ENCODE peak calls at places on chromosome 17, in four cellular contexts. C is GM12891, A is NB4, H is GM12878. D is an unnamed sample.

GRCh38 chr17:51857052-51857593 is 301.4 kb downstream of the CA10 start:
- DNase-seq in H (no peak), A (no peak), C (no peak), D (no peak)

GRCh38 chr17:56756536-56756935 is 77.2 kb downstream of the C17orf67 start:
- DNase-seq in C (no peak), H (no peak), A (peak), D (no peak)

GRCh38 chr17:58304735-58305486 is 23.7 kb downstream of the TSPOAP1 start:
- DNase-seq in H (no peak), C (peak), A (no peak), D (no peak)

GRCh38 chr17:41801374-41802062 is 10.2 kb downstream of the P3H4 start:
- DNase-seq in C (peak), H (no peak), A (peak), D (peak)

GRCh38 chr17:32912218-32912897 is 15.6 kb upstream of the TMEM98 start:
- DNase-seq in A (no peak), H (no peak), C (no peak), D (no peak)

GRCh38 chr17:34375598-34375997 is 12.6 kb upstream of the CCL1 start:
- DNase-seq in C (no peak), H (no peak), A (no peak), D (no peak)

GRCh38 chr17:45145035-45145389 is 3.3 kb upstream of the HEXIM1 start:
- DNase-seq in H (no peak), A (no peak), C (no peak), D (no peak)

GRCh38 chr17:8476741-8477140 is 41.1 kb downstream of the NDEL1 start:
- DNase-seq in A (no peak), C (no peak), H (no peak), D (no peak)

GRCh38 chr17:60526726-60527125 is 684 bp upstream of the APPBP2 start:
- DNase-seq in H (no peak), A (no peak), C (no peak), D (no peak)

GRCh38 chr17:69492410-69493071 is 78.0 kb downstream of the MAP2K6 start:
- DNase-seq in C (no peak), H (no peak), A (no peak), D (no peak)

GRCh38 chr17:7336240-7337175 is at the start of gene ACAP1:
- DNase-seq in C (peak), A (peak), H (no peak), D (peak)

GRCh38 chr17:63124536-63124935 is 158.5 kb downstream of the TANC2 start:
- DNase-seq in H (no peak), A (peak), C (no peak), D (no peak)

GRCh38 chr17:1125775-1126120 is 54.0 kb downstream of the ABR start:
- DNase-seq in A (no peak), C (no peak), H (no peak), D (no peak)

GRCh38 chr17:37726248-37726647 is 18.6 kb downstream of the HNF1B start:
- DNase-seq in H (no peak), C (no peak), A (no peak), D (no peak)

DNA sequence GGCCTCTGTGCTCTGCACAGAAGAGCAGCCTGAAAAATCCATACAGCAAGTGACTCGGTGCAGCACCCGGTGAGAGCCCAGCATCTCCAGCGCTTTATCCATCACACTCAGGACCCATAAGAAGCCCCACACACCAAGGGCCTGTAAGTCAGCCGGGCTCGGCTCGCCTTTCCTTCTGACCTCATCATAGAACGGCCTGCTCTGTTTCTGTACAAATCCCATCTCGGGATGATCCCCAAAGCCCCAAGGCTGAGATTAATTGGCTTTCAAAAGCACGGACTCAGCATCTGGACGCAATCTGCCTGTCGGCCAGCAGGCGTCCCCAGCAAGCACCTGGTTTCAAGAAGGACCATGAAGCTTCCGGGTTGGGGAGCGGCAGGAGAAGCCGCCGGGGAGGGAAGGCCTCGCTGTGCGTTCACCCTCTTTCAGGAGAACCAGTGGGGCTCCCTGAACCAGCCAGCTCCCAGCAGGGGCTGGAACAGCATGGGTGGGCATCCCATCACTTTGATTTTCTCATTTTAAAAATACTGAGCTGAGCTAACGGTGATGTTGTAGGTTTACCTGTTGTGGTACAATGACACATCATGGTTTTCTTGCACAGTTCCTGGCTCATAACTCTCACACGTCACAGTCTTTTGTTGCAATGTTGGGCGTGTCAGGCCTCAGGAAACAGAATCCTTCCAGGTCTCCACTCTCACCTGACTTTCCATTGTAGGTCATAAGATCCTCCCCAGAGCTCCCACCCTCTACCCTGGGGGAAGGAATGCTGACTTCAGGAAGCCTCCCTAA is 6.7 kb downstream of the CCDC57 start:
- DNase-seq in A (peak), H (no peak), C (peak), D (peak)
- TF ChIP-seq POLR2A in A (peak), H (peak), C (peak), D (peak)

GRCh38 chr17:49565948-49566491 is 9.7 kb upstream of the NXPH3 start:
- DNase-seq in A (no peak), H (no peak), C (no peak), D (no peak)

GRCh38 chr17:49570540-49571242 is 5.0 kb upstream of the NXPH3 start:
- DNase-seq in A (no peak), H (no peak), C (no peak), D (no peak)

GRCh38 chr17:49567104-49567521 is 8.6 kb upstream of the NXPH3 start:
- DNase-seq in C (no peak), H (no peak), A (no peak), D (no peak)

GRCh38 chr17:49566668-49567071 is 9.0 kb upstream of the NXPH3 start:
- DNase-seq in H (no peak), C (no peak), A (no peak), D (no peak)

DNA sequence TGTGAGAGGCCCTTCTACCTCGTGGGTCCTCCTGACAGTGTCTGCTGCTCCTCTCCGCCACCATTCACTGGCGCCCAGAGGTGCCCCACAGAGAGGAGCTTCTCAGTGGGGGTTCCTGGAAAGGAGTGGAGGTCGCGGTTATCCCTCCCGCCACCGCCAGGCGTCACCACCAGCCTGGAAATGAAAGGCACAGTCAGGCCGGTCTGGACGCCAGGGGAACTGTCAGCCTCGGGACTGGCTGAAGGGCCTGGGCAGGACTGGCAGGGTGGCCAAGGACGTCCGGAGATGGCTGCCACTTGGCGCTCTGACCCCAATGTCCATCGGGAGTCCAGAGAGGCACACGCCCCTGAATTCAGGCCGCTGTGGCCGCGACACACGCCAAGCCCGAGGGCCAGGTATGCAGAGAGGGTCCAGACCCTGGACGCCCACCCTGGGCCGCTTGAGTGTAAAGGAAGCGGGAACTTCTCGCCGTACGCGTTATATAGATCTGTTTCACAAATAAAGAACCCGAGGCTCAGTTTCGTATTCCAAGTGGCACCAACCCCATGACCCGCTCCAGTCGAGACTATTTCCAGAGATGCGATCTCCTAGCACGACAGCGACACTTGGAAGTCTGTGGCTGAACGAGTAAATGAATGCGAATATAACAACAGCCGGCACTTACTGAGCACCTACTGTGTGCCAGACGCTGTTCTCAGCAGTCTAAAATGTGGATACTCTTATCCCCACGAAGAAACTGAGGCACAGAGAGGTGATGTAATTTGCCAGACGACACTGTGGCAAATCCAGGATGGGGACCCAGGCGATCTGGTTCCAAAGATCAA is 7.6 kb upstream of the NXPH3 start:
- DNase-seq in A (peak), C (peak), H (no peak), D (peak)
- TF ChIP-seq POLR2A in A (no peak), C (no peak), H (no peak), D (no peak)

GRCh38 chr17:72632026-72632684 is 460.3 kb downstream of the SLC39A11 start:
- DNase-seq in H (no peak), A (no peak), C (no peak), D (no peak)
- TF ChIP-seq POLR2A in H (no peak), A (no peak), C (no peak), D (no peak)

GRCh38 chr17:17694229-17695081 is 13.2 kb downstream of the RAI1 start:
- DNase-seq in C (peak), H (no peak), A (peak), D (peak)

GRCh38 chr17:17691468-17692263 is 10.4 kb downstream of the RAI1 start:
- DNase-seq in A (peak), C (no peak), H (peak), D (no peak)

GRCh38 chr17:17692353-17693252 is 11.3 kb downstream of the RAI1 start:
- DNase-seq in A (no peak), H (no peak), C (no peak), D (no peak)

GRCh38 chr17:17693955-17694228 is 12.6 kb downstream of the RAI1 start:
- DNase-seq in C (no peak), A (no peak), H (no peak), D (no peak)

DNA sequence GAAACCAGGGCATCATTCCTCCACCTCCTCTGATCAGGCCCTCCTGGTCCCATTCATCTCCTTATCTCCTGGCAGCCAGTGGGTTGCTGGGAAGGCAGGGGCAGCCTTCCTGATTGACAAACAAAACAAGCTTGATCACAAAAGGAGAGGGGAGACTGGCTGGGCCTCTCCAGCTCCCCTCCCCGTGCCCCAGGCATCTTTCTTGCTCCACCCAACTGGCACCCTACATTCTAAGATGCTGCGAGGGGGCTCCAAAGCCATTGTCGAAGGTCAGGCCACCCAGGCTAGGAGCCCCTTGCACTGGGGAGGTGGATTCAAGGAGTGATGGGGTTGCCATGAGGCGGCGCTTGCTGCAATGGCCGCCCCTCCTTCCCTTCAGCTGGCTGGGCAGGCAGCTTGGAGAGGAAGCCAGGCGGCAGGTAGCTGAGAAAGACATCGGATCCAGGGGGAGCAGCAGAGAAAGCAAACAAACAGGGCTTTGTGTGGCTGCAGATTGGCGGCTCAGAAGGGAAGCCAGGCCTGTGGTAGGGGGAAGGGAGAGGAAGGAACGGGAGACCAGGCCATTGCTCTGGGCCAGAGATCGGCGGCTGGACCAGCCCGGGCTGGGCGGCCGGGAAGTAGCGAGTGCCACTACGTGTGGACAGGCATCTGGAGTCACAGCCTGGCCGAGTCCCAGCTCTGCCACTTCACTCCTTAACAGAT is 12.1 kb downstream of the RAI1 start:
- DNase-seq in H (no peak), C (no peak), A (no peak), D (peak)
- TF ChIP-seq POLR2A in H (no peak), C (no peak), A (no peak), D (no peak)

GRCh38 chr17:82234211-82235055 is 5.6 kb downstream of the SLC16A3 start:
- DNase-seq in A (peak), H (no peak), C (no peak), D (no peak)
- TF ChIP-seq POLR2A in A (no peak), H (no peak), C (no peak), D (no peak)

GRCh38 chr17:75829747-75830146 is 14.5 kb downstream of the UNC13D start:
- DNase-seq in A (no peak), C (no peak), H (no peak), D (no peak)

GRCh38 chr17:75828741-75829140 is 15.5 kb downstream of the UNC13D start:
- DNase-seq in C (no peak), A (no peak), H (no peak), D (no peak)

GRCh38 chr17:75832164-75832651 is 12.0 kb downstream of the UNC13D start:
- DNase-seq in C (no peak), A (peak), H (no peak), D (no peak)

GRCh38 chr17:75831032-75831567 is 13.1 kb downstream of the UNC13D start:
- DNase-seq in A (no peak), H (no peak), C (no peak), D (no peak)

GRCh38 chr17:75830168-75831031 is 13.8 kb downstream of the UNC13D start:
- DNase-seq in H (no peak), C (no peak), A (no peak), D (no peak)
- TF ChIP-seq POLR2A in H (no peak), C (no peak), A (no peak), D (no peak)

GRCh38 chr17:44110823-44111633 is 12.4 kb downstream of the HDAC5 start:
- DNase-seq in A (peak), C (peak), H (peak), D (peak)

GRCh38 chr17:44113868-44114840 is 9.3 kb downstream of the HDAC5 start:
- DNase-seq in C (no peak), H (no peak), A (no peak), D (no peak)

GRCh38 chr17:44113382-44113781 is 10.1 kb downstream of the HDAC5 start:
- DNase-seq in A (no peak), H (no peak), C (no peak), D (no peak)

GRCh38 chr17:44111777-44112176 is 11.7 kb downstream of the HDAC5 start:
- DNase-seq in A (no peak), C (no peak), H (no peak), D (no peak)

DNA sequence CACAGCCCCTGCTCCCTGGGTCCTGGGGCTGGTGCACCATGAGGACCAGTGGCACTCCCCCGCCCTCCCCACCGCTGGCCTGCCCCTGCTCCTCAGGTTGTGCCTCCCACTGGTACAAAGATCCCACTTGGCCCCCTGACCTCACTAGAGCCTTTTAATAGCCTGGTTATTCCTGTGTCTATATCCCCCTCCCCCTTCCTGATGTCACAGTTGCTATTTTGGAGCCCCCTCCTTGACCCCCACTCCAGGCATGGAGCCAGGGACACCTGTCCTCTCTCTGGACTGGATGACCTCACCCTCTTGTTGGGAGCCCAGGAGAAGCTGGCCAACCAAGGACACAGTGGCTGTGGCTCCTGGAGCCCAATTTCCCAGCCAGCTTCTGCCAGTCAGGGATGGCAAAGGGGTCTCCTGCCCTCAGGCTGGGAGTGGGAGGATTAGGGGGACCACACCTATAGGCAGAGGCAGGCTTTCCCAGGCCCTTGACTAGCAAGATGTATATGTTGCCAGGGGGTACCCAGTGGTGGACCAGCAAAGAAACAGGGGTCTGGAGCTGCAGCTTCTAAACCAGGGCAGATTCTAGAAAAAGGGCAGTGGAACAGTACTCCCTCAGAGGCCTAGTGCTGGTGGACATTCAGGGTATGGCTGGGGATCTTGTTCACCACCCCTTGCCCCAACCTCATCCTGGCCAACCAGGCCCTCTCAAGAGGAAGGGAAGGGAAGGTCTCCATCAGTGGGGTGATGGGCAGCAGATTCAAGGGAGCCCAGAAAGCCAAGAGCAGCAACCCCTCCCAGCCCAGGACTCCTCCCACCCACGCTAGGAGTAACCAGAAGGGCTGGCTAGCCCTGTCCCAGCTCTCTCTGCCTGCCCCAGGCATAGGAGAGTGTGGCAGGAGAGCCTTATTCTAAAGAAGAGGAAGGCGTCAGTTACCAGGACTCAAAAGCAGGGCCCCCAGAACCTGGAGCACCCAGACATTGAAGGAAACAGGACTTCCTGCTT is 10.9 kb downstream of the HDAC5 start:
- DNase-seq in C (no peak), H (no peak), A (no peak), D (no peak)
- TF ChIP-seq POLR2A in C (no peak), H (no peak), A (no peak), D (no peak)

GRCh38 chr17:31254654-31255053 is 42.4 kb downstream of the OMG start:
- DNase-seq in H (no peak), A (no peak), C (no peak), D (no peak)
- TF ChIP-seq POLR2A in H (no peak), A (no peak), C (no peak), D (no peak)